ENCODE peak calls at places on chromosomes 7 and 10, in four cellular contexts. R is ovary, A is SK-N-SH, Z is sigmoid colon. W is an unnamed sample. For H3K4me1 and H3K27me3, the result is how much of the 10 kb centered on the place peaks cover.

GRCh38 chr10:5509691-5510090 is 10.3 kb upstream of the CALML5 start:
- DNase-seq in R (no peak), A (no peak), Z (peak), W (no peak)

GRCh38 chr7:100835903-100836811 is 8.8 kb upstream of the EPHB4 start:
- DNase-seq in R (peak), A (peak), Z (no peak), W (no peak)

GRCh38 chr7:46534593-46535271 is 613.7 kb upstream of the IGFBP3 start:
- DNase-seq in R (no peak), A (no peak), Z (no peak), W (no peak)

GRCh38 chr10:4947039-4947634 is 16.1 kb upstream of the AKR1C1 start:
- DNase-seq in R (no peak), A (no peak), Z (no peak), W (no peak)

GRCh38 chr7:6436385-6436685 is 11.4 kb downstream of the DAGLB start:
- DNase-seq in R (no peak), A (no peak), Z (no peak), W (no peak)

GRCh38 chr10:56279270-56279669 is 81.8 kb downstream of the ZWINT start:
- DNase-seq in R (no peak), A (no peak), Z (no peak), W (no peak)

GRCh38 chr10:71135276-71135675 is 77.1 kb upstream of the UNC5B start:
- DNase-seq in R (no peak), A (no peak), Z (no peak), W (no peak)

GRCh38 chr7:48904975-48905374 is 19.4 kb upstream of the CDC14C start:
- DNase-seq in R (no peak), A (no peak), Z (no peak), W (no peak)

GRCh38 chr10:110077436-110078120 is 69.8 kb downstream of the ADD3 start:
- DNase-seq in R (no peak), A (no peak), Z (no peak), W (no peak)

GRCh38 chr7:150442811-150443210 is 7.6 kb upstream of the GIMAP8 start:
- DNase-seq in R (no peak), A (no peak), Z (no peak), W (no peak)

GRCh38 chr10:11131112-11131639 is 113.5 kb downstream of the CELF2 start:
- DNase-seq in R (no peak), A (no peak), Z (no peak), W (no peak)

GRCh38 chr7:101804642-101805401 is 12.6 kb upstream of the CUX1 start:
- DNase-seq in R (no peak), A (no peak), Z (no peak), W (no peak)

GRCh38 chr10:853017-853416 is 78.5 kb downstream of the LARP4B start:
- DNase-seq in R (no peak), A (no peak), Z (no peak), W (no peak)

GRCh38 chr10:132848306-132848705 is 62.4 kb upstream of the NKX6-2 start:
- DNase-seq in R (no peak), A (peak), Z (peak), W (no peak)

GRCh38 chr10:69863580-69863979 is 61.9 kb downstream of the COL13A1 start:
- DNase-seq in R (no peak), A (no peak), Z (no peak), W (no peak)

GRCh38 chr10:102322914-102323313 is 72.6 kb upstream of the NFKB2 start:
- DNase-seq in R (no peak), A (no peak), Z (no peak), W (no peak)

GRCh38 chr10:70357447-70358035 is 24.9 kb downstream of the LRRC20 start:
- DNase-seq in R (no peak), A (no peak), Z (no peak), W (no peak)

GRCh38 chr7:101172854-101173751 is 7.0 kb downstream of the NAT16 start:
- DNase-seq in R (no peak), A (peak), Z (no peak), W (no peak)

GRCh38 chr10:4638116-4638515 is 187.9 kb upstream of the AKR1E2 start:
- DNase-seq in R (no peak), A (no peak), Z (no peak), W (no peak)

GRCh38 chr10:86111902-86112301 is 254.7 kb downstream of the GRID1 start:
- DNase-seq in R (no peak), A (no peak), Z (no peak), W (no peak)

GRCh38 chr10:93876391-93876790 is 17.4 kb upstream of the SLC35G1 start:
- DNase-seq in R (no peak), A (no peak), Z (no peak), W (no peak)

GRCh38 chr7:79317728-79318127 is 135.7 kb downstream of the MAGI2 start:
- DNase-seq in R (no peak), A (no peak), Z (no peak), W (no peak)

GRCh38 chr10:5583525-5584175 is 58.9 kb downstream of the CALML3 start:
- DNase-seq in R (no peak), A (peak), Z (peak), W (no peak)

GRCh38 chr7:2508327-2509231 is 11.0 kb upstream of the LFNG start:
- DNase-seq in R (no peak), A (no peak), Z (peak), W (peak)

GRCh38 chr7:2507208-2507916 is 12.2 kb upstream of the LFNG start:
- DNase-seq in R (no peak), A (no peak), Z (no peak), W (no peak)

GRCh38 chr7:2509298-2509906 is 10.2 kb upstream of the LFNG start:
- DNase-seq in R (no peak), A (no peak), Z (no peak), W (no peak)

GRCh38 chr7:2510130-2510776 is 9.3 kb upstream of the LFNG start:
- DNase-seq in R (no peak), A (no peak), Z (no peak), W (no peak)

DNA sequence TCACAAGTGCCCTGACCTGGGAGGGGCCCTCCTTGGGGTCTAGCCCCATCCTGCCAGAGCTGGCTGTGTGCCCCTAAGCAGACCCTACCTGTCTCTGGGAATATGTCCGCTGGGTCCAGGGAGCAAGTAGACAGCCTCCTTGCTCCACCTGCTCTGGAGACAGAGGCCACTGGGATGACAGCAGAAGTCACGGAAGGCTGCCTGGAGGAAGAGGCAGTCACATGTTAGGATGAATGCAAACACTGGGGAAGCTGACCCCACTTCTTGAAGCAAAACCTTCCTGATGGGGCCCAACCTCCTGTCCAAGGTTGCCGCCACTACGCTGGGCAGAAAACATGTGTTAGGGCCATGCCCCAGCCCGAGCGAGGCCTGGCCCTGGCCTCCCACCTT is 11.7 kb upstream of the LFNG start:
- DNase-seq in R (no peak), A (no peak), Z (no peak), W (no peak)
- H3K4me1 ChIP-seq in R (under half), A (under half), Z (under half), W (under half)

GRCh38 chr10:88989824-88990527 is 622 bp upstream of the FAS start:
- DNase-seq in R (no peak), A (no peak), Z (peak), W (peak)
- H3K27me3 ChIP-seq in R (under half), A (under half), Z (under half), W (under half)

GRCh38 chr7:1755783-1756626 is 85.9 kb downstream of the ELFN1 start:
- DNase-seq in R (no peak), A (no peak), Z (no peak), W (no peak)

GRCh38 chr7:1761097-1761496 is 91.0 kb downstream of the ELFN1 start:
- DNase-seq in R (no peak), A (no peak), Z (no peak), W (no peak)

GRCh38 chr7:1758417-1758858 is 88.4 kb downstream of the ELFN1 start:
- DNase-seq in R (no peak), A (peak), Z (peak), W (no peak)

GRCh38 chr7:1757601-1758000 is 87.5 kb downstream of the ELFN1 start:
- DNase-seq in R (no peak), A (no peak), Z (no peak), W (no peak)

GRCh38 chr7:1758859-1759521 is 88.9 kb downstream of the ELFN1 start:
- DNase-seq in R (no peak), A (no peak), Z (no peak), W (no peak)
- TF ChIP-seq EP300 in R (no peak), A (no peak), Z (no peak), W (no peak)

GRCh38 chr10:95260397-95260881 is 30.4 kb downstream of the PDLIM1 start:
- DNase-seq in R (no peak), A (no peak), Z (no peak), W (no peak)
- H3K4me1 ChIP-seq in R (under half), A (under half), Z (under half), W (under half)

W was measured in tibial nerve.